ENCODE peak calls at places on chromosomes 11 and 22, in nine cellular contexts. One of them, this sample, is unnamed.

GRCh38 chr11:12008790-12009616 is 577 bp upstream of the DKK3 start:
- DNase-seq in thoracic aorta: no peak
- DNase-seq in HFF-Myc: no peak
- DNase-seq in retinal pigment epithelial cell: no peak
- DNase-seq in PC-3: no peak
- DNase-seq in brain microvascular endothelial cell: no peak
- DNase-seq in K562: peak
- DNase-seq in right atrium auricular region: no peak
- DNase-seq in GM06990: no peak
- DNase-seq in this sample: no peak

GRCh38 chr11:8017894-8018741 is 31.0 kb downstream of the EIF3F start:
- DNase-seq in HFF-Myc: no peak
- DNase-seq in right atrium auricular region: no peak
- DNase-seq in brain microvascular endothelial cell: no peak
- DNase-seq in PC-3: no peak
- DNase-seq in K562: no peak
- DNase-seq in thoracic aorta: no peak
- DNase-seq in GM06990: no peak
- DNase-seq in retinal pigment epithelial cell: no peak
- DNase-seq in this sample: no peak

GRCh38 chr11:55714982-55715888 is 53.2 kb downstream of the OR4C6 start:
- DNase-seq in retinal pigment epithelial cell: no peak
- DNase-seq in right atrium auricular region: no peak
- DNase-seq in HFF-Myc: no peak
- DNase-seq in PC-3: peak
- DNase-seq in K562: peak
- DNase-seq in GM06990: no peak
- DNase-seq in brain microvascular endothelial cell: no peak
- DNase-seq in thoracic aorta: no peak
- DNase-seq in this sample: no peak

GRCh38 chr11:58165504-58166106 is 23.3 kb upstream of the OR9Q2 start:
- DNase-seq in HFF-Myc: no peak
- DNase-seq in K562: no peak
- DNase-seq in right atrium auricular region: no peak
- DNase-seq in brain microvascular endothelial cell: no peak
- DNase-seq in retinal pigment epithelial cell: no peak
- DNase-seq in GM06990: no peak
- DNase-seq in thoracic aorta: no peak
- DNase-seq in PC-3: no peak
- DNase-seq in this sample: no peak

GRCh38 chr11:123543796-123544195 is 110.6 kb downstream of the SCN3B start:
- DNase-seq in HFF-Myc: no peak
- DNase-seq in GM06990: no peak
- DNase-seq in thoracic aorta: no peak
- DNase-seq in PC-3: peak
- DNase-seq in retinal pigment epithelial cell: peak
- DNase-seq in right atrium auricular region: no peak
- DNase-seq in brain microvascular endothelial cell: peak
- DNase-seq in K562: no peak
- DNase-seq in this sample: peak

GRCh38 chr11:132206993-132207392 is 836.6 kb downstream of the NTM start:
- DNase-seq in brain microvascular endothelial cell: no peak
- DNase-seq in K562: no peak
- DNase-seq in right atrium auricular region: no peak
- DNase-seq in HFF-Myc: no peak
- DNase-seq in retinal pigment epithelial cell: no peak
- DNase-seq in GM06990: no peak
- DNase-seq in thoracic aorta: no peak
- DNase-seq in PC-3: no peak
- DNase-seq in this sample: no peak

GRCh38 chr11:70699294-70700221 is 301.2 kb downstream of the CTTN start:
- DNase-seq in right atrium auricular region: no peak
- DNase-seq in thoracic aorta: no peak
- DNase-seq in retinal pigment epithelial cell: no peak
- DNase-seq in brain microvascular endothelial cell: no peak
- DNase-seq in HFF-Myc: no peak
- DNase-seq in GM06990: no peak
- DNase-seq in K562: peak
- DNase-seq in PC-3: peak
- DNase-seq in this sample: no peak

GRCh38 chr11:130904380-130904779 is 11.9 kb downstream of the SNX19 start:
- DNase-seq in right atrium auricular region: no peak
- DNase-seq in GM06990: no peak
- DNase-seq in K562: peak
- DNase-seq in PC-3: peak
- DNase-seq in retinal pigment epithelial cell: no peak
- DNase-seq in HFF-Myc: no peak
- DNase-seq in brain microvascular endothelial cell: no peak
- DNase-seq in thoracic aorta: no peak
- DNase-seq in this sample: no peak

GRCh38 chr22:35498026-35498425 is 42.6 kb upstream of the RASD2 start:
- DNase-seq in thoracic aorta: no peak
- DNase-seq in retinal pigment epithelial cell: no peak
- DNase-seq in brain microvascular endothelial cell: no peak
- DNase-seq in GM06990: no peak
- DNase-seq in right atrium auricular region: no peak
- DNase-seq in HFF-Myc: no peak
- DNase-seq in PC-3: peak
- DNase-seq in K562: peak
- DNase-seq in this sample: no peak

GRCh38 chr11:119109843-119110242 is 2.7 kb downstream of the C2CD2L start:
- DNase-seq in brain microvascular endothelial cell: no peak
- DNase-seq in retinal pigment epithelial cell: no peak
- DNase-seq in GM06990: no peak
- DNase-seq in right atrium auricular region: no peak
- DNase-seq in K562: no peak
- DNase-seq in PC-3: no peak
- DNase-seq in thoracic aorta: no peak
- DNase-seq in HFF-Myc: no peak
- DNase-seq in this sample: no peak

GRCh38 chr11:123519797-123520193 is 89.7 kb downstream of the GRAMD1B start:
- DNase-seq in K562: no peak
- DNase-seq in thoracic aorta: no peak
- DNase-seq in retinal pigment epithelial cell: no peak
- DNase-seq in right atrium auricular region: no peak
- DNase-seq in PC-3: no peak
- DNase-seq in HFF-Myc: no peak
- DNase-seq in GM06990: no peak
- DNase-seq in brain microvascular endothelial cell: no peak
- DNase-seq in this sample: no peak

GRCh38 chr22:36465232-36466021 is 16.0 kb downstream of the TXN2 start:
- DNase-seq in K562: no peak
- DNase-seq in GM06990: no peak
- DNase-seq in PC-3: peak
- DNase-seq in right atrium auricular region: peak
- DNase-seq in HFF-Myc: no peak
- DNase-seq in retinal pigment epithelial cell: peak
- DNase-seq in brain microvascular endothelial cell: peak
- DNase-seq in thoracic aorta: no peak
- DNase-seq in this sample: peak

GRCh38 chr11:11215058-11215815 is 137.8 kb downstream of the CSNK2A3 start:
- DNase-seq in GM06990: no peak
- DNase-seq in thoracic aorta: no peak
- DNase-seq in brain microvascular endothelial cell: no peak
- DNase-seq in retinal pigment epithelial cell: no peak
- DNase-seq in K562: no peak
- DNase-seq in right atrium auricular region: no peak
- DNase-seq in PC-3: no peak
- DNase-seq in HFF-Myc: no peak
- DNase-seq in this sample: no peak

GRCh38 chr11:67998150-67999045 is 5.5 kb downstream of the UNC93B1 start:
- DNase-seq in GM06990: no peak
- DNase-seq in right atrium auricular region: no peak
- DNase-seq in K562: no peak
- DNase-seq in thoracic aorta: no peak
- DNase-seq in retinal pigment epithelial cell: no peak
- DNase-seq in HFF-Myc: no peak
- DNase-seq in brain microvascular endothelial cell: no peak
- DNase-seq in PC-3: no peak
- DNase-seq in this sample: no peak

GRCh38 chr11:27600656-27601055 is 94.1 kb upstream of the LIN7C start:
- DNase-seq in right atrium auricular region: no peak
- DNase-seq in PC-3: no peak
- DNase-seq in K562: no peak
- DNase-seq in thoracic aorta: no peak
- DNase-seq in HFF-Myc: no peak
- DNase-seq in retinal pigment epithelial cell: peak
- DNase-seq in brain microvascular endothelial cell: no peak
- DNase-seq in GM06990: no peak
- DNase-seq in this sample: no peak

GRCh38 chr11:62678433-62678769 is 472 bp downstream of the UBXN1 start:
- DNase-seq in PC-3: no peak
- DNase-seq in brain microvascular endothelial cell: no peak
- DNase-seq in right atrium auricular region: no peak
- DNase-seq in HFF-Myc: no peak
- DNase-seq in GM06990: no peak
- DNase-seq in retinal pigment epithelial cell: no peak
- DNase-seq in thoracic aorta: no peak
- DNase-seq in K562: no peak
- DNase-seq in this sample: no peak

GRCh38 chr11:62677160-62677559 is 1.7 kb downstream of the UBXN1 start:
- DNase-seq in right atrium auricular region: no peak
- DNase-seq in retinal pigment epithelial cell: no peak
- DNase-seq in GM06990: no peak
- DNase-seq in brain microvascular endothelial cell: no peak
- DNase-seq in K562: no peak
- DNase-seq in PC-3: peak
- DNase-seq in thoracic aorta: no peak
- DNase-seq in HFF-Myc: no peak
- DNase-seq in this sample: no peak

GRCh38 chr11:62677709-62678108 is 1.2 kb downstream of the UBXN1 start:
- DNase-seq in retinal pigment epithelial cell: no peak
- DNase-seq in HFF-Myc: no peak
- DNase-seq in right atrium auricular region: no peak
- DNase-seq in PC-3: no peak
- DNase-seq in GM06990: no peak
- DNase-seq in thoracic aorta: no peak
- DNase-seq in brain microvascular endothelial cell: no peak
- DNase-seq in K562: no peak
- DNase-seq in this sample: no peak

GRCh38 chr11:62680825-62681240 is 2.0 kb upstream of the UBXN1 start:
- DNase-seq in right atrium auricular region: peak
- DNase-seq in retinal pigment epithelial cell: no peak
- DNase-seq in brain microvascular endothelial cell: peak
- DNase-seq in PC-3: peak
- DNase-seq in K562: peak
- DNase-seq in thoracic aorta: no peak
- DNase-seq in HFF-Myc: peak
- DNase-seq in GM06990: no peak
- DNase-seq in this sample: no peak

GRCh38 chr11:62678770-62679696 is at the start of gene UBXN1:
- DNase-seq in PC-3: peak
- DNase-seq in K562: peak
- DNase-seq in retinal pigment epithelial cell: no peak
- DNase-seq in thoracic aorta: peak
- DNase-seq in brain microvascular endothelial cell: peak
- DNase-seq in right atrium auricular region: peak
- DNase-seq in HFF-Myc: peak
- DNase-seq in GM06990: peak
- DNase-seq in this sample: no peak
- H3K4me3 ChIP-seq in PC-3: peak
- H3K4me3 ChIP-seq in K562: peak
- H3K4me3 ChIP-seq in retinal pigment epithelial cell: peak
- H3K4me3 ChIP-seq in thoracic aorta: peak
- H3K4me3 ChIP-seq in brain microvascular endothelial cell: peak
- H3K4me3 ChIP-seq in right atrium auricular region: peak
- H3K4me3 ChIP-seq in HFF-Myc: peak
- H3K4me3 ChIP-seq in GM06990: peak
- H3K4me3 ChIP-seq in this sample: peak

DNA sequence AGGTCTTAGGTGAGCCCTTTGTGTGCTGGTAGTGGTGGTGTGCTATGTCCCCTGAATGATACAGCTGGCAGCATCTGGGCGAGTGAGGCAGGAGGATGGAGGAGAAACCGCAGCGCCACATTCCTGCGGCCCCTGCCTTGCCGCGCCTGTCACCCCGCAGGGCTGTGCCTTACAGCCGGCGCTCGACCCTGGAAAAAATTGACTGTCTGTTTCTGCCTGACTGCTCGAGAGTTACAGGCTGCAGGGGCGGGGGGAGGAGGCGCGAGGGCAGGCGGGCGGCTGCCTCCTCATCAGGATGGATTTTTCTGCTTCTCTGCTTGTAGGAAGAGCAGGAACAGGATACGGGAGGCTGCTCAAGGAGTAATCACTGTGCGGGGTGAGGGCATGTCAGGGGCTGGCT is 443.4 kb downstream of the MIAT start:
- DNase-seq in HFF-Myc: no peak
- DNase-seq in brain microvascular endothelial cell: peak
- DNase-seq in PC-3: no peak
- DNase-seq in thoracic aorta: no peak
- DNase-seq in retinal pigment epithelial cell: no peak
- DNase-seq in GM06990: no peak
- DNase-seq in right atrium auricular region: no peak
- DNase-seq in K562: no peak
- DNase-seq in this sample: peak
- H3K4me3 ChIP-seq in HFF-Myc: no peak
- H3K4me3 ChIP-seq in brain microvascular endothelial cell: no peak
- H3K4me3 ChIP-seq in PC-3: no peak
- H3K4me3 ChIP-seq in thoracic aorta: peak
- H3K4me3 ChIP-seq in retinal pigment epithelial cell: peak
- H3K4me3 ChIP-seq in GM06990: no peak
- H3K4me3 ChIP-seq in right atrium auricular region: no peak
- H3K4me3 ChIP-seq in K562: no peak
- H3K4me3 ChIP-seq in this sample: no peak

DNA sequence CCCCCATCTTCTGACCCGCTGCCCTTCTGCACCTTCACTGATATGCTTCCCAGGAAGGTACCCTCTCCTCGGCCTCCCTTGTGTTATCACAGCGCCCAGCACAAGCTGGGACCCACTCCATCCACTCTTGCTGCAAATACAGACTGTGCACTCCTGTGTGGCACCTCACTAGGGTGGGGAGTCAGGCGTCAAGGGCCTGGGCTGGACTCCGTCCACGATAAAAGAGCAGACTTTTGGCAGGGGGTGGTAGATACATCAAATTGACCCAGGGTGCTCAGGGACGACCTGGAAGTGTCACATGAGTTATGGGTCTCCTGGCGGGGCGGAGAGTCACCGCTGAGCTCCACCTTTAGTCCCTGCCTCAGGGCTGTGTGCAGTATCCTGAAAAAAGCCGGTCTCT is 908 bp downstream of the TRPM5 start:
- DNase-seq in thoracic aorta: no peak
- DNase-seq in K562: no peak
- DNase-seq in retinal pigment epithelial cell: no peak
- DNase-seq in HFF-Myc: no peak
- DNase-seq in PC-3: no peak
- DNase-seq in right atrium auricular region: no peak
- DNase-seq in GM06990: no peak
- DNase-seq in brain microvascular endothelial cell: no peak
- DNase-seq in this sample: no peak
- H3K4me3 ChIP-seq in thoracic aorta: no peak
- H3K4me3 ChIP-seq in K562: no peak
- H3K4me3 ChIP-seq in retinal pigment epithelial cell: no peak
- H3K4me3 ChIP-seq in HFF-Myc: no peak
- H3K4me3 ChIP-seq in PC-3: no peak
- H3K4me3 ChIP-seq in right atrium auricular region: no peak
- H3K4me3 ChIP-seq in GM06990: no peak
- H3K4me3 ChIP-seq in brain microvascular endothelial cell: no peak
- H3K4me3 ChIP-seq in this sample: no peak

DNA sequence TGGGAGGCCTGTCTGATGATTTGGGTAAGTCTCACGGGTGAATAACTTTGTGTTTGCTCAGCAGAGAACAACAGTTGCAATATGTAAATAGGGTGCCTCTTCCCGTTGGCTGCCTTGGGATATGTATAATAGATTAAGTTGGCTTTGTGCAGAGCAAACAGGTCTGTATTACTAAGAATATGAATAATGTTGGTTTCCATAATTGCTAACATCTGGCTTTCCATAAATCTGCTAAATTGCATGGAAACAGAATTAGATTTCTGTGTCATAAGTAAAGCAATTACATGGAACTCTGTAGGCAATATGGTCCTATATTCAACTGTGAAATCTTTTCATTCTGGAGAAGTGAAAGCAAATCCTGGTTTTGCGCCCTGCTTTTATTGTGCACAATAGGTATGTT is 635.9 kb upstream of the ANO5 start:
- DNase-seq in GM06990: no peak
- DNase-seq in retinal pigment epithelial cell: no peak
- DNase-seq in PC-3: no peak
- DNase-seq in HFF-Myc: no peak
- DNase-seq in K562: no peak
- DNase-seq in right atrium auricular region: no peak
- DNase-seq in brain microvascular endothelial cell: no peak
- DNase-seq in thoracic aorta: no peak
- DNase-seq in this sample: no peak
- H3K4me3 ChIP-seq in GM06990: no peak
- H3K4me3 ChIP-seq in retinal pigment epithelial cell: no peak
- H3K4me3 ChIP-seq in PC-3: no peak
- H3K4me3 ChIP-seq in HFF-Myc: no peak
- H3K4me3 ChIP-seq in K562: no peak
- H3K4me3 ChIP-seq in right atrium auricular region: no peak
- H3K4me3 ChIP-seq in brain microvascular endothelial cell: no peak
- H3K4me3 ChIP-seq in thoracic aorta: no peak
- H3K4me3 ChIP-seq in this sample: no peak

This sample was measured in kidney epithelial cell.